ENCODE peak calls at places on chromosomes 16 and 17, in four cellular contexts. S, W, C and N are unnamed samples.

GRCh38 chr16:50050802-50051201 is 15.0 kb upstream of the HEATR3 start:
- DNase-seq in S (no peak), C (no peak), W (no peak), N (no peak)

GRCh38 chr16:88499836-88500251 is 46.8 kb downstream of the ZFPM1 start:
- DNase-seq in S (no peak), C (no peak), W (no peak), N (no peak)

GRCh38 chr17:10352866-10353265 is 19.9 kb downstream of the MYH13 start:
- DNase-seq in S (no peak), W (peak), C (no peak), N (no peak)

GRCh38 chr16:29664133-29664912 is 1.3 kb downstream of the SPN start:
- DNase-seq in S (no peak), W (peak), C (no peak), N (peak)

GRCh38 chr17:62109378-62109902 is 44.4 kb upstream of the MED13 start:
- DNase-seq in S (no peak), C (peak), W (peak), N (peak)

GRCh38 chr17:62652251-62653001 is 25.0 kb downstream of the MRC2 start:
- DNase-seq in S (no peak), W (peak), C (peak), N (peak)

GRCh38 chr16:69851491-69852240 is 89.5 kb downstream of the WWP2 start:
- DNase-seq in W (no peak), C (no peak), S (no peak), N (no peak)

GRCh38 chr16:30352488-30353401 is 2.4 kb downstream of the CD2BP2 start:
- DNase-seq in W (no peak), C (no peak), S (no peak), N (no peak)

GRCh38 chr16:30656974-30657865 is 1.0 kb upstream of the FBRS start:
- DNase-seq in C (no peak), W (no peak), S (no peak), N (no peak)

GRCh38 chr16:21001262-21001661 is 100.7 kb downstream of the LYRM1 start:
- DNase-seq in S (no peak), C (peak), W (peak), N (peak)

GRCh38 chr17:78046923-78047322 is 81.6 kb downstream of the TMC6 start:
- DNase-seq in C (no peak), W (no peak), S (no peak), N (no peak)

GRCh38 chr17:18002171-18002570 is 29.5 kb downstream of the DRC3 start:
- DNase-seq in S (no peak), W (no peak), C (no peak), N (no peak)

GRCh38 chr16:67413978-67414891 is 2.0 kb downstream of the ZDHHC1 start:
- DNase-seq in W (no peak), S (no peak), C (no peak), N (no peak)

GRCh38 chr17:77560841-77561240 is 397.7 kb upstream of the TNRC6C start:
- DNase-seq in S (no peak), C (no peak), W (no peak), N (no peak)

GRCh38 chr17:13635951-13636350 is 34.2 kb upstream of the HS3ST3A1 start:
- DNase-seq in C (no peak), S (no peak), W (no peak), N (no peak)

GRCh38 chr17:28758411-28759121 is 14.8 kb downstream of the TRAF4 start:
- DNase-seq in W (no peak), C (no peak), S (no peak), N (no peak)

GRCh38 chr16:87780385-87780989 is 14.7 kb upstream of the KLHDC4 start:
- DNase-seq in S (no peak), W (peak), C (no peak), N (peak)

GRCh38 chr16:67169642-67170167 is 633 bp upstream of the NOL3 start:
- DNase-seq in C (peak), W (peak), S (no peak), N (peak)

GRCh38 chr17:72580321-72581127 is 459.7 kb downstream of the SOX9 start:
- DNase-seq in C (no peak), S (no peak), W (no peak), N (no peak)

GRCh38 chr16:82701302-82702022 is 74.7 kb downstream of the CDH13 start:
- DNase-seq in C (no peak), S (no peak), W (no peak), N (no peak)

GRCh38 chr16:75206749-75207451 is at the start of gene CTRB2:
- DNase-seq in C (no peak), S (no peak), W (peak), N (no peak)

GRCh38 chr16:12320298-12320706 is 343.8 kb downstream of the SNX29 start:
- DNase-seq in C (no peak), S (no peak), W (no peak), N (no peak)

GRCh38 chr16:20411055-20411454 is 1.7 kb downstream of the ACSM5 start:
- DNase-seq in S (no peak), W (peak), C (no peak), N (no peak)

DNA sequence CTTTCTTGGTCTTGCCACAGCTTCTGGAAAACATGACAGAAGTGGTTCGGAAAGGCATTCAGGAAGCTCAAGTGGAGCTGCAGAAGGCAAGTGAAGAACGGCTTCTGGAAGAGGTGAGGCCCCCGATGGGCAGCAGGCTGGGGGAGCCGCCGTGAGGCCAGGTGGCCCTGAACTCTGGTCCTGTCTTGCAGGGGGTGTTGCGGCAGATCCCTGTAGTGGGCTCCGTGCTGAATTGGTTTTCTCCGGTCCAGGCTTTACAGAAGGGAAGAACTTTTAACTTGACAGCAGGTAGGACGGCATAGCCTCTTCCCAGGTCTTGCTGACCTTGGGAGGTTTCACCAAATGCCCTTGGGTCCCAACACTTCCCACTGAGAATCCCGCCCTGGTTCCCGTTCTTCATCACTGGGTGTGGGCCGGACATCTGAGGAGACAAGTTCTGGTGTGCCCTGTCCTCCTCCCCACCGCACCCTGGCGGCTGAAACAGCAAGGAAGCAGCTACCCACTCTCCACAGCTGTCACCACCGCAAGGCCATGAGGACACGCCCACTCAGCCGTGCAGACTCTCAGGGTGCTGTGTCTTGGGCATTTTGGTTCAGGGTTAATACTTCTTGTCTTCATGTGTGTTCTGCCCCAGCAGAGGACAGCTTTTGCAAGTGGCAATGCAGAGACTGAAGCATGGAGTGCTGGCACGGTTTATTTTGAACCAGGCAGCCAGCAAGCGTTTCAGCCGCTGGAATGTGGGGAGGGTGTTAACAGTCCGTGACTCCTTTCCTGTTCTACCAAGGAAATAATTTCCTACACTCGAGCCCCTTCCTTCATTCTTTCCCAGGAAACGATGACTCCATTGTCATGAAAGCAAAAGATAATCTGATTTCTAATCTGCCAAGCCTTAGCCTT is 21.4 kb downstream of the NTAN1 start:
- DNase-seq in W (no peak), S (no peak), C (no peak), N (no peak)
- TF ChIP-seq CTCF in W (no peak), S (no peak), C (no peak), N (no peak)

GRCh38 chr17:41885733-41886132 is 20.5 kb upstream of the KLHL11 start:
- DNase-seq in W (no peak), C (peak), S (no peak), N (no peak)
- TF ChIP-seq CTCF in W (no peak), C (no peak), S (peak), N (peak)

GRCh38 chr17:57404073-57404472 is 147.8 kb downstream of the MSI2 start:
- DNase-seq in W (peak), C (no peak), S (no peak), N (peak)
- TF ChIP-seq CTCF in W (peak), C (no peak), S (no peak), N (no peak)

DNA sequence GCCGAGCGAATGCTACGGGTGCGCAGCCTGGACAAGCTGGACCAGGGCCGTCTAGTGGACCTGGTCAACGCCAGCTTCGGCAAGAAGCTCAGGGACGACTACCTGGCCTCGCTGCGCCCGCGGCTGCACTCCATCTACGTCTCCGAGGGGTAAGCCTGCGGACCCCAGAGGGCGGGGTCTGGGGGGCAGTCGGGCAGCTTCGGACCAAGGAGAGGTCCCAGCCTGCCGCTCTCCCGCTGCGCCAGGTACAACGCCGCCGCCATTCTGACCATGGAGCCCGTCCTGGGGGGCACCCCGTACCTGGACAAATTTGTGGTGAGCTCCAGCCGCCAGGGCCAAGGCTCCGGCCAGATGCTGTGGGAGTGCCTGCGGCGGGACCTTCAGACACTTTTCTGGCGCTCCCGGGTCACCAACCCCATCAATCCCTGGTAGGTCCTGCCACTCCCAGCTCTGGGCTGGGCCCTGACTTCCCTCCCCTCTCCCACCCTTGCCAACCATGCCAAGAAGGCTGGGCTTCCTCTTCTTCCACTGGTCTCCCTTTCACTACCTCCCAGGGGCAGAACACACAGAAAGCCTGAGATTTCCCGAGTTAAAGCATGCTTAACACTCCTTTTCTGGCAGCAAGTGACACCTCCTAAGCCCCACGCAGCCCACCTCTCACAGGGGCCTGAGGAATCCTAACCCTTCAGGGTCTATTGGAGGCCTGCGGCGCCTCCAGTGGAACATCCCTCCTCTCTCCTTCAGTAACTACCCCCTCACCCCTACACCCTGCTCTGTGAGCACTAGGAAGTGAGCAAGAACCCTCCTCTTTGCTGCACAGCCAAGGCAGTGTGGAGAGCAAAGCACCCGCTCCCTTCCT is 3.2 kb downstream of the NAGS start:
- DNase-seq in S (no peak), W (no peak), C (no peak), N (no peak)
- TF ChIP-seq CTCF in S (no peak), W (no peak), C (no peak), N (no peak)

DNA sequence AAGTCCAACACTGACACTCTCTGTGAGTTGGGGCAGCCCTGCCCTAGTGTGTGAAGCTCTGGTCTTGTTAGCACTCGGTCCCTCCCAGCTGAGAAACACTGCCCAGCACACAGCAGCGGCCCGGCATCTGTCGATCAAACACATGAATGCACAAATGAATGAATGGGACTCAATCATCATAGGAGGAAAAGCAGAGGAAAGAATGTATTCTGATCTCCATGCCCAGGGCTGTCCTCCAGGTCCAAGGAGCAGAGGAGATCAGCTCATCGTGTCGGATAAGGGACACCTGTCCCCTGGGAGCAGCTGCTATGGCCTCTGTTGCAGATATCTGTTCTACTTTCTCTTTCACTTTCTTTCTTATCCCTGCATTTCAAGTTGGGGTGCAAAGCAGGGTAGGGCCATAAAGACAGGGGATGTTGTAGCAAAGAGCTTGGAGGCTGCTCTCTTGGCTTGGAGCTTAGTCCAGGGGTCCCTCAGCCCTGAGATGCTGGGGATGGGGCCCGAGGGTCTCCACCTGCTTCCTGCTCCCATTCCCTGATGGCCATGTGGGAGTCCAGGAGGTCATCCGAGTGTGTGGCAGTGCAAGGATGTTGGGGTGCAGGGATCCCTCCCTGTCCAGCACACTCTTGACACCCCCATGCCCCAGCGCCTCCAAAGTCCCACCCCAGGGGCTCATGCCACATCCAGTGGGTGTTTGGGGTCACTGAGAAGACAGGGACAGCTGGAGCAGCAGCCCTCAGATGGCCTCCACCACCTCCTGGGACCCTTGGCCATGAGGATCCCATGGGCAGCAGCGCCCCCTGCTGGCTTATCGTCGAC is 88.2 kb downstream of the IRF8 start:
- DNase-seq in S (no peak), W (peak), C (peak), N (peak)
- TF ChIP-seq CTCF in S (peak), W (peak), C (peak), N (peak)

GRCh38 chr17:50184057-50184456 is 17.4 kb downstream of the COL1A1 start:
- DNase-seq in S (no peak), W (no peak), C (peak), N (no peak)
- TF ChIP-seq CTCF in S (peak), W (no peak), C (no peak), N (no peak)